ENCODE peak calls at places on chromosomes 12 and 14, in four cellular contexts. One of them, this sample, is unnamed. For H3K4me1, the result is how much of the 10 kb centered on the place peaks cover.

GRCh38 chr12:76266797-76267196 is 81.4 kb downstream of the BBS10 start:
- DNase-seq in tibial nerve: peak
- DNase-seq in HepG2: no peak
- DNase-seq in A549: no peak
- DNase-seq in this sample: peak

GRCh38 chr12:102669056-102669455 is 188.7 kb upstream of the IGF1 start:
- DNase-seq in tibial nerve: no peak
- DNase-seq in HepG2: no peak
- DNase-seq in A549: no peak
- DNase-seq in this sample: no peak

GRCh38 chr14:106094654-106095189 is 568.3 kb downstream of the TMEM121 start:
- DNase-seq in tibial nerve: no peak
- DNase-seq in HepG2: peak
- DNase-seq in A549: no peak
- DNase-seq in this sample: no peak

GRCh38 chr12:52660934-52661333 is 8.9 kb upstream of the KRT2 start:
- DNase-seq in tibial nerve: no peak
- DNase-seq in HepG2: no peak
- DNase-seq in A549: no peak
- DNase-seq in this sample: no peak

GRCh38 chr14:94123868-94124267 is 5.5 kb downstream of the IFI27L2 start:
- DNase-seq in tibial nerve: no peak
- DNase-seq in HepG2: peak
- DNase-seq in A549: no peak
- DNase-seq in this sample: peak

GRCh38 chr12:71900091-71900490 is 38.6 kb upstream of the TPH2 start:
- DNase-seq in tibial nerve: no peak
- DNase-seq in HepG2: peak
- DNase-seq in A549: peak
- DNase-seq in this sample: no peak

GRCh38 chr12:92432724-92433281 is 270.0 kb upstream of the PLEKHG7 start:
- DNase-seq in tibial nerve: no peak
- DNase-seq in HepG2: no peak
- DNase-seq in A549: no peak
- DNase-seq in this sample: no peak

GRCh38 chr12:43988838-43989560 is 153.1 kb downstream of the TMEM117 start:
- DNase-seq in tibial nerve: no peak
- DNase-seq in HepG2: no peak
- DNase-seq in A549: no peak
- DNase-seq in this sample: no peak

GRCh38 chr14:78005325-78005724 is 164.8 kb upstream of the NRXN3 start:
- DNase-seq in tibial nerve: no peak
- DNase-seq in HepG2: no peak
- DNase-seq in A549: peak
- DNase-seq in this sample: no peak

DNA sequence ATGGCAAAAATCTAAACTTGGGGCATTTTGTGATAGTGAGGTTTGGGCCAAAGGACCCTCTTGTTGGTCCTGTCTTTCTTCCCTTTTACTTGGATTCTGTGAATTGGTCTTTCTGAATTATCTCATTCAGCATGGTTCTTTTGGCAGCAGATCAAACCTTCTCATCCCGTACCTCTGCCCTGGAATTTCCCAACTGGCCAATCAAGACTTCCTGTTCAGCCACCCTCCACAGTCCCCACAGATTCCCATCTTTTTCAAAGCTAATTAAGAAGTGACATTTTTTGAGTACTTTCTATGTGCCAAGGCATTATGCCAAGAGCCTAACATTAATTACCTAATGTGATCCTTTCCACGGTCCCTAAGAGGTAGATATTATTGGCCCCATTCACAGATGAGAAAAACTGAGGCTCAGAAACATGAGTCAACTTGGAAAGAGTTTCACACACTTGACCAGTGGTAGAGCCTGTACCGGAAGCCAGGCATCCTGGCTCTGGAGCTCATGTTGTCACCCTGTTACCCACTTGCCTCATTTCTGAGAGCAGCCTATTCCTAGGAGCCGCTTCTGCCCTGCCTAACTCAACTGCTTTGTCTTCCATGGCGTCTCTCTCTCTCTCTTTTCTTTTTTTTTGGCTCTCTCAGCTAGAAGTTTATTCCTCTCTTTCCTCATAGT is 135.9 kb downstream of the C12orf75 start:
- DNase-seq in tibial nerve: no peak
- DNase-seq in HepG2: no peak
- DNase-seq in A549: no peak
- DNase-seq in this sample: no peak
- TF ChIP-seq EP300 in tibial nerve: no peak
- TF ChIP-seq EP300 in HepG2: no peak
- TF ChIP-seq EP300 in A549: no peak
- TF ChIP-seq EP300 in this sample: no peak

DNA sequence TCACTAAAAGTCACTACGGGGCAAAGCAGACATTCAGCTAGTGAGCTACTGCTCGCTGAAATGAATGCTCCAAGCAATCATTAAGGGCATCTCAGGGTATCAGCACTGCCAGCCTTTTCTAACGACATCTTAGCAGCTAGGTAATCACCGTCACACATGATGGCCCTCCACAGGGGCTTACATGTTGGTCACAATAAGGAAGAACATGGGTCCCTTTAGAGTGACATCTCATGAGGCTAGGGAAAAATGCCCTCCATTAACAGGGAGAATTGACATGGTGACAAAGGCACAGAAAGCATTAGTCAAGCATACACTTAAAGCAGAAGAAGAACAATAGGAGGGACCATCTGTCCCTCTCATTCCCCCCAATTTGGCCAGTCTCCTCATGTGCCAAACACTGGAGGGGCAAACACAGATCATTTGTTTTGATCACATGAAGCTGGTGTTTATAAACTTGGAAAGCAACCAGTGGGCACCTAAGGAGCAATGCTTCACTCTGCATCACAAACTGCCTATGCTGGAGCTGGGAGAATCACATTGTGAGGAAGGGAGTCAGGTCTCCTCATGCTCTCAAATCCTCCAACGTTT is 78.0 kb downstream of the GRIP1 start:
- DNase-seq in tibial nerve: no peak
- DNase-seq in HepG2: no peak
- DNase-seq in A549: no peak
- DNase-seq in this sample: no peak
- H3K4me1 ChIP-seq in tibial nerve: under half
- H3K4me1 ChIP-seq in HepG2: under half
- H3K4me1 ChIP-seq in A549: under half
- H3K4me1 ChIP-seq in this sample: under half

DNA sequence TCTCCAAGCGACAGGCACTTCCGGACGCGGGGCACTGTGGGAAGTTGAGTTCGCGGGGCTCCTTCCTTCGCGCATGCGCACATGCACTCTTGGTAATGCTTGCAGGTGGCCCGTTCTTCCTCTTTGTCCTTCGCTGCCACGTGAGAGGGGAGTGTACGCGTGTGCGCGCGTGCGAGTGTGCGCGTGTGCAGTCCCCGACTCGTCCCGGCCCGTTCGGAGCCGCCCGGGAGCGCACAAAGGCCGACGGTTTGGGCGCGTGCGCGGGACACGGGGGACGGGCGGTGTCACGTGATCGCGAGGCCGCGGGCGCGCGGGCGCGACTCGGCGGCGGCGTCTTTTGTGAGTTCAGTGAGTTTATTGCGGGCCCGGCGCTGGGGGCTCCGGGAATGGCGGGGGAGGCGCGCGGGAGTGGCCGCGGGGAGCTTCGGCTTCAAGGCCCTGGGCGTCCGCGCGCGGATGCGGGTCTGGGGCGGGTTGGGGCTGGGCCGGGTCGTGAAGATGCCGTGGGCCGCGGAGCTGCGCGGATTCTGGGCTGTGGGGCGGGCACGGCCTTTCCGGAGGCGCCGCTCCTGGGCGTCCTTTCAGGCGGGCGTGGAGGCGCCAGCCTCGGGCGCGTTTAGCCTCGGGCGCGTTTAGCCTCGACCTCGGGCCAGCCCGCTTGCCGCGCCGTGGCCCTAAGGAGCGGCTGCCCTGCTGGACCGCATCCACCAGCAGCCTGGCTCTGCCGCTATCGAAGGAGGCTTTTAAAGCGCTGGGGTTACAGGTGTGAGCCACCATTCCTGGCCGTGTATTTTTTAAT is at the start of gene ZNF84:
- DNase-seq in tibial nerve: peak
- DNase-seq in HepG2: peak
- DNase-seq in A549: peak
- DNase-seq in this sample: peak
- TF ChIP-seq POLR2A in tibial nerve: peak
- TF ChIP-seq POLR2A in HepG2: peak
- TF ChIP-seq POLR2A in A549: peak
- TF ChIP-seq POLR2A in this sample: peak

DNA sequence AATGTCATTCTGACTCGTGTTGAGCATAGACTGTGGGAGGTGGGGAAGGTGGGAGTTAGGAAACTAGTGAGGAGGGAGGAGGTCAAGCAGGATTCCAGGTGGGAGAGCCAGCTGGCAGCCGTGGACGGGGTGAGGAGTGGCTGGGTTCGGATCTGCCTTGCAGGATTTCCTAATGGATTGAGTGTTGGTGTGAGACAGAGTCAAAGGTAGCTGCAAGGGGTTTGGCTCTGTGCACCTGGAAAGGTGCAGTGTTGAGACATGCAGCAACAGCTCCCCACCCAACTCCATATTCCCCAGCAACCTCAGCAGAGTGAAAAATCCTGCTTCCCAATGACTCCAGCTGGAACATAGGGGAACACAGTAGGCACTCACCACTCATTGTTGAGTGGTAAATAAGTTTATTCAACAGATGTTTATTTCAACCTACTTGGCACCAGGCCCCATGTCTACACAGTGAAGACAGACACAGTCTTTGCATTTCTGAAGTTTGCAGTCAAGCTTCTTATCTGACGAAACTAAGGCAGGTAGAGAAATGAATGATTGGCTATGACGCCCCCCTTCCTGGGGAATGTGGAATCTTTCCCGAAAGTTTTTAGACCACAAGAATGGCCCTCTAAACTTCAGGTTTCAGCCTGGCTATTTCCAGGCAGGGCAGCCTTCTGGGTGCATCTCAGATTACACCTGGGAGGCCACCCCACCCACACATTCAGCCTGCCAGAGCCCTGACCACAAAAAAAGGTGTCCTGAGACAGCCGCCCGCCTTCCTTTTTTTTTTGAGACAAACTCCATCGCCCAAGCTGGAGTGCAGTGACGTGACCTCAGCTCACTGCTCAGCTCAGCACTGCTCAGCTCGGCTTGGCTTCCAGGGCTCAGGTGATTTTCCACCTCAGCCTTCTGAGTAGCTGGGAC is 37.9 kb upstream of the PLEKHG6 start:
- DNase-seq in tibial nerve: no peak
- DNase-seq in HepG2: no peak
- DNase-seq in A549: no peak
- DNase-seq in this sample: peak
- TF ChIP-seq EP300 in tibial nerve: no peak
- TF ChIP-seq EP300 in HepG2: no peak
- TF ChIP-seq EP300 in A549: no peak
- TF ChIP-seq EP300 in this sample: no peak

DNA sequence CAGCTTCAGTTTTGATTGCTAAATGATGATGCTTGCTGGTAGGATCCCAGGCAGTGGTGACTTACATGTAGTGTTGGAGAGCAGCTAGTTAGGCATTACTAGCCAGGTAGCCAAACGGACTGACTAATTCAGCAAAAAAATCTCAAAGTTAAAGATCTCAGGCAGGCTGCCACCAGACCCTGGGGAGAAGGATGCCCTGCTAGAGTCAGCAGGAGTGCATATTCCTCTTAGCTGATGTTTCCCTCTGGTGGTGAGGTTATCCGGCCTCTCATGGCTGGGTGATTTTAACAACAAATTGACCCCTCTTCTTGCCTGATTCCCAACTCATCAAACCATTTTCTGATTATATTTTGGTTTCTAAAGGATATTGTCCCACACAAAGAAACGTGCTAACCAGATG is 2.8 kb downstream of the EFS start:
- DNase-seq in tibial nerve: no peak
- DNase-seq in HepG2: peak
- DNase-seq in A549: no peak
- DNase-seq in this sample: no peak
- H3K4me1 ChIP-seq in tibial nerve: under half
- H3K4me1 ChIP-seq in HepG2: under half
- H3K4me1 ChIP-seq in A549: under half
- H3K4me1 ChIP-seq in this sample: under half

DNA sequence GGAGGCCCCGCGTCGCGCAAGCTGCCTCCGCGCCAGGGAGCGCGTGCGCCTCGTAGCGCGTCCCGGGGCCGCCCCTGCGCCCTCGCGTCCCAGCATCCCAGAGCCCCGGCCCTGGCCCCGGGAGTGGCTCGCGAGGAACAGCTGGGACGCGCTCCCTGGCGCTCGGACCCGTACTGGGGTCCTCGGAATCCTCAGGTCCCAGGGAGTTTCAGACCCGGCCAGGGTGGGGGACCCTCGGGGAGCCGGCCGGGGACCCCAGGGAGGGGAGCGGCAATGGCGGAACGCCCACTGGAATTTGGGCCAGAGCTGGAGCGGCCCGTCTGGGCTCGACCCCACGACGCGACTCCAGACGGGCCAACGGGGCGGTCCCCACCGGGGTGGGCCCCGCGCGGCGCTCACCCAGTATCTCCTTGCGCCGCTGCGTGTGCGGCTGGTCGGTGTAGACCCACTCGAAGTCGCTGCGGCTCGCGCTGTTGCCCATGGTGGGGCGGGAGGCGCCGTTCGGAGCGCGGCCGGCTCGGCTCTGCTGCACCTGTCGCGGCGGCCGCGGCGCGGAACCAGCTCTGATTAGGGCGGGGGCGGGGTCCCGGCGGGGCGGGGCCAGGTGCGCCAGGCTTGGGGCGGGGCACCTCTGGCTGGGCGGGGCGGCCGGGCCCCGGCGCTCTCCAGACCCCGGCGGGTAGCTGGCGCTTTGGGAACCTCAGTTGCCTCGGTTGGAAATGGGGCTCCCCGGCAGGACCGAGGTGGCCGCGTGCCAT is at the start of gene DEGS2:
- DNase-seq in tibial nerve: no peak
- DNase-seq in HepG2: no peak
- DNase-seq in A549: peak
- DNase-seq in this sample: no peak
- TF ChIP-seq POLR2A in tibial nerve: no peak
- TF ChIP-seq POLR2A in HepG2: no peak
- TF ChIP-seq POLR2A in A549: no peak
- TF ChIP-seq POLR2A in this sample: no peak

GRCh38 chr12:121015825-121016766 is at the start of gene C12orf43:
- DNase-seq in tibial nerve: peak
- DNase-seq in HepG2: peak
- DNase-seq in A549: peak
- DNase-seq in this sample: peak
- TF ChIP-seq EP300 in tibial nerve: peak
- TF ChIP-seq EP300 in HepG2: no peak
- TF ChIP-seq EP300 in A549: no peak
- TF ChIP-seq EP300 in this sample: no peak

GRCh38 chr12:122082621-122083356 is 4.2 kb downstream of the MLXIP start:
- DNase-seq in tibial nerve: no peak
- DNase-seq in HepG2: no peak
- DNase-seq in A549: no peak
- DNase-seq in this sample: no peak

GRCh38 chr12:122080149-122081107 is 1.9 kb downstream of the MLXIP start:
- DNase-seq in tibial nerve: peak
- DNase-seq in HepG2: no peak
- DNase-seq in A549: peak
- DNase-seq in this sample: peak

GRCh38 chr12:122081108-122081696 is 2.6 kb downstream of the MLXIP start:
- DNase-seq in tibial nerve: no peak
- DNase-seq in HepG2: no peak
- DNase-seq in A549: no peak
- DNase-seq in this sample: no peak

GRCh38 chr12:122079532-122080081 is 1.1 kb downstream of the MLXIP start:
- DNase-seq in tibial nerve: no peak
- DNase-seq in HepG2: no peak
- DNase-seq in A549: no peak
- DNase-seq in this sample: peak

GRCh38 chr12:122081697-122082221 is 3.2 kb downstream of the MLXIP start:
- DNase-seq in tibial nerve: no peak
- DNase-seq in HepG2: no peak
- DNase-seq in A549: no peak
- DNase-seq in this sample: peak
- H3K4me1 ChIP-seq in tibial nerve: under half
- H3K4me1 ChIP-seq in HepG2: half or more
- H3K4me1 ChIP-seq in A549: under half
- H3K4me1 ChIP-seq in this sample: under half